ENCODE peak calls at places on chromosomes 13 and 19, in ten cellular contexts. X is transverse colon, Q is H1, E is sigmoid colon, T is K562, N is suprapubic skin, D is spleen, Y is prostate gland, S is stomach, O is endothelial cell of umbilical vein. U is an unnamed sample.

GRCh38 chr19:13610042-13610691 is 103.9 kb upstream of the CACNA1A start:
- DNase-seq in X (peak), Q (no peak), E (no peak), T (no peak), N (no peak), D (peak), Y (no peak), S (peak), O (no peak), U (no peak)

GRCh38 chr13:50969691-50970090 is 60.1 kb downstream of the RNASEH2B start:
- DNase-seq in X (peak), Q (no peak), E (no peak), T (no peak), N (no peak), D (no peak), Y (no peak), S (no peak), O (no peak), U (no peak)

GRCh38 chr13:59374720-59375119 is 789.0 kb downstream of the DIAPH3 start:
- DNase-seq in X (no peak), Q (no peak), E (no peak), T (no peak), N (no peak), D (no peak), Y (no peak), S (no peak), O (no peak), U (no peak)

GRCh38 chr19:16850133-16850532 is 20.9 kb downstream of the SIN3B start:
- DNase-seq in X (no peak), Q (no peak), E (no peak), T (no peak), N (no peak), D (no peak), Y (no peak), S (no peak), O (no peak), U (no peak)

GRCh38 chr13:45446181-45446580 is 18.6 kb upstream of the COG3 start:
- DNase-seq in X (no peak), Q (no peak), E (no peak), T (no peak), N (no peak), D (no peak), Y (no peak), S (no peak), O (no peak), U (no peak)

GRCh38 chr19:47228937-47229673 is 1.9 kb downstream of the BBC3 start:
- DNase-seq in X (peak), Q (no peak), E (peak), T (no peak), N (no peak), D (no peak), Y (no peak), S (no peak), O (peak), U (no peak)

GRCh38 chr19:5147971-5148793 is 179.3 kb downstream of the KDM4B start:
- DNase-seq in X (no peak), Q (no peak), E (no peak), T (no peak), N (no peak), D (peak), Y (no peak), S (no peak), O (no peak), U (no peak)

GRCh38 chr19:39334444-39334976 is 1.3 kb downstream of the GMFG start:
- DNase-seq in X (no peak), Q (no peak), E (no peak), T (no peak), N (no peak), D (no peak), Y (no peak), S (no peak), O (no peak), U (no peak)

GRCh38 chr13:95677564-95678386 is 836 bp downstream of the DNAJC3 start:
- DNase-seq in X (peak), Q (no peak), E (peak), T (no peak), N (peak), D (no peak), Y (peak), S (no peak), O (peak), U (peak)

GRCh38 chr13:108924154-108924940 is 294.9 kb downstream of the MYO16 start:
- DNase-seq in X (no peak), Q (no peak), E (no peak), T (no peak), N (no peak), D (no peak), Y (no peak), S (no peak), O (no peak), U (no peak)

GRCh38 chr19:10288662-10289166 is 1.0 kb upstream of the ICAM5 start:
- DNase-seq in X (peak), Q (no peak), E (no peak), T (peak), N (no peak), D (no peak), Y (no peak), S (peak), O (no peak), U (no peak)
- TF ChIP-seq CTCF in X (no peak), Q (no peak), E (no peak), T (no peak), N (no peak), D (no peak), Y (no peak), S (no peak), O (no peak), U (no peak)

DNA sequence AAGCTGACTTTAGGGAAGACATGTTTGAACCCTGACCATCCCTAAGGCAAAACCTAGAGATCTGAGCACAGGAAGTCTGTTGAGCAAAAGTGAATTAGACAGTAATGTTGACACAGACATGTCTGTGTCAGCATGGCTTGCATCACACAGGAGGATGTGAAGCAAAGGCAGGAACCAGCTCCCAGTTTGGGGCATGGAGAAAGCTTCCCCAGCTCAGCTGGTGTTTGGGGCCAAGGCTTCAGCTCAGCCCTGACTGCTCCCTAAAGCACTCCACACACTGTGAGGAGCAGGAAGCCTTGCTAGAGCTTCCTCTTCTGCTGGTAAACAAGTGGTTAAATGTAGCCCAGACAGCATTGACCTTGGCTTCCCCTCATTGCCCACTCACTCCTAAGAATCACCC is 153.8 kb upstream of the UBL3 start:
- DNase-seq in X (no peak), Q (no peak), E (no peak), T (no peak), N (no peak), D (no peak), Y (no peak), S (no peak), O (no peak), U (no peak)
- TF ChIP-seq POLR2AphosphoS5 in X (no peak), Q (no peak), E (no peak), T (no peak), N (no peak), D (no peak), Y (no peak), S (no peak), O (no peak), U (no peak)

DNA sequence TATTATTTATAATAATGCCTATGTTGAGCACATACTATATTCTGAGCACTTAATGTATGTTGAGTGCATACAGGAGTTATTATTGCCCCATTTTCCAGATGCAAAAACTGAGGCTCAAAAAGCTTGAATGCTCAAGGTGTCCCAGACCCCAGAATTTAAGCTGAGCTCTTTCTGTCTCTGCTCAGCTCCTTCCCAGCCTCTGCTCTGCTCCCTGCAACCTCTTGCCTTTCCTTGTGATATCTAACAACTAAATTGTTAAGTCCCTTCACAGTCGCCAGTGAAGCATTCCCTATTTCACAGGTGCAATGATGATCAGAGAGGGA is 4.2 kb downstream of the NOTCH3 start:
- DNase-seq in X (no peak), Q (no peak), E (no peak), T (no peak), N (no peak), D (no peak), Y (no peak), S (no peak), O (no peak), U (no peak)
- TF ChIP-seq POLR2A in X (no peak), Q (no peak), E (no peak), T (no peak), N (no peak), D (no peak), Y (no peak), S (no peak), O (no peak), U (no peak)

DNA sequence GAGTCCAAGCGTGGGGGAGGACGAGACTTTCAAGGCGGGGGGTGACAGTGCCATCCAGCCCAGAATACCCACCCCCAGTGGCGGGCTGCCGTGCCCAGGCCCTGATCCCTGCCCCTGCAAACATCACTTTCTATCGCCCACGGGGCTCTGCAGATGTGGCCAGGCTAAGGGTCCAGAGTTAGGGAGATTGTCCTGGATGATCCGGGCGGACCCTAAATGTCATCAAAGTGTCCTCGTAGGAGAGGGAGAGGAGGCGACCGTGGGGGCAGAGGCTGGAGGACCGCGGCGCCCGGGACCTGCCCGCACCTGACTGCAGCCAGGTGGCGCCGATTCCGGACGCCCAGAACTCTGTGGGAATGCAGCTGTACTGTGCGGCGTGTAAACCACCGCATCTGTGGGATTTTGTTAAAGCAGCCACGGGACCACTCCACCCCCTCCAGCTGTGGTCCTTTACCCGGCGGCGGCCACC is 32.4 kb downstream of the GJA3 start:
- DNase-seq in X (peak), Q (no peak), E (peak), T (no peak), N (no peak), D (no peak), Y (peak), S (peak), O (no peak), U (no peak)
- TF ChIP-seq CTCF in X (peak), Q (peak), E (no peak), T (no peak), N (peak), D (no peak), Y (peak), S (peak), O (no peak), U (no peak)

GRCh38 chr13:26967119-26968038 is 204.2 kb downstream of the USP12 start:
- DNase-seq in X (no peak), Q (no peak), E (peak), T (no peak), N (no peak), D (no peak), Y (no peak), S (no peak), O (no peak), U (no peak)

GRCh38 chr13:26965058-26965380 is 204.4 kb upstream of the GPR12 start:
- DNase-seq in X (peak), Q (no peak), E (peak), T (no peak), N (no peak), D (no peak), Y (no peak), S (no peak), O (no peak), U (no peak)

GRCh38 chr13:26968431-26969335 is 202.9 kb downstream of the USP12 start:
- DNase-seq in X (peak), Q (no peak), E (peak), T (no peak), N (no peak), D (peak), Y (no peak), S (peak), O (no peak), U (no peak)

GRCh38 chr13:26964278-26965057 is 203.9 kb upstream of the GPR12 start:
- DNase-seq in X (no peak), Q (no peak), E (no peak), T (no peak), N (no peak), D (no peak), Y (no peak), S (no peak), O (no peak), U (no peak)

GRCh38 chr13:26965976-26966375 is 205.4 kb upstream of the GPR12 start:
- DNase-seq in X (no peak), Q (no peak), E (peak), T (no peak), N (no peak), D (no peak), Y (no peak), S (peak), O (no peak), U (no peak)
- TF ChIP-seq POLR2AphosphoS5 in X (no peak), Q (no peak), E (no peak), T (no peak), N (no peak), D (peak), Y (no peak), S (no peak), O (no peak), U (no peak)